ENCODE peak calls at places on chromosomes 2 and 18, in seven cellular contexts. X is left ventricle myocardium inferior; Z is SK-N-SH; B is CD4-positive, alpha-beta T cell; E is PC-9; C is AG10803; M is transverse colon. O is an unnamed sample.

GRCh38 chr2:27823564-27823963 is 52.0 kb downstream of the MRPL33 start:
- DNase-seq in M (no peak), E (no peak), X (no peak), Z (no peak), B (no peak), C (no peak), O (no peak)

GRCh38 chr18:79588131-79588635 is 91.4 kb upstream of the CTDP1 start:
- DNase-seq in C (no peak), M (peak; percentile 3), B (no peak), E (no peak), X (peak; percentile 23), Z (no peak), O (no peak)

GRCh38 chr2:175490306-175490705 is 308.8 kb upstream of the ATP5MC3 start:
- DNase-seq in B (no peak), X (no peak), C (no peak), Z (peak; percentile 63), M (no peak), E (peak; percentile 17), O (no peak)

GRCh38 chr2:45729753-45730512 is 78.5 kb downstream of the PRKCE start:
- DNase-seq in Z (no peak), B (no peak), X (no peak), E (peak; percentile 50), C (no peak), M (no peak), O (no peak)

GRCh38 chr2:212897296-212897695 is 254.1 kb downstream of the IKZF2 start:
- DNase-seq in C (peak; percentile 87), B (no peak), E (no peak), Z (no peak), X (no peak), M (no peak), O (peak; percentile 19)

GRCh38 chr2:40325111-40325510 is 126.8 kb downstream of the SLC8A1 start:
- DNase-seq in M (no peak), Z (no peak), X (no peak), B (no peak), C (peak; percentile 29), E (no peak), O (no peak)

GRCh38 chr2:234701421-234701820 is 204.5 kb upstream of the ARL4C start:
- DNase-seq in E (peak; percentile 25), C (no peak), B (no peak), X (no peak), Z (no peak), M (no peak), O (no peak)

GRCh38 chr2:43041661-43042360 is 184.6 kb downstream of the ZFP36L2 start:
- DNase-seq in X (no peak), C (peak; percentile 94), B (no peak), M (no peak), E (peak; percentile 95), Z (peak; percentile 82), O (peak; percentile 85)

GRCh38 chr18:77899972-77900754 is 650.5 kb downstream of the GALR1 start:
- DNase-seq in B (peak; percentile 24), E (no peak), Z (peak; percentile 89), X (peak; percentile 18), C (peak; percentile 15), M (peak; percentile 14), O (no peak)

GRCh38 chr18:13532406-13533075 is 193.8 kb downstream of the FAM210A start:
- DNase-seq in Z (no peak), M (no peak), X (no peak), E (no peak), B (no peak), C (no peak), O (no peak)

GRCh38 chr2:160209457-160209856 is 9.4 kb upstream of the ITGB6 start:
- DNase-seq in C (peak; percentile 97), B (no peak), Z (no peak), M (no peak), E (peak; percentile 65), X (no peak), O (peak; percentile 93)

GRCh38 chr2:152657042-152657441 is 60.2 kb downstream of the PRPF40A start:
- DNase-seq in X (no peak), C (no peak), E (no peak), B (no peak), Z (no peak), M (no peak), O (no peak)

GRCh38 chr2:37039580-37039979 is 44.6 kb downstream of the HEATR5B start:
- DNase-seq in C (no peak), Z (no peak), B (no peak), E (no peak), X (no peak), M (no peak), O (no peak)

GRCh38 chr2:204280239-204280638 is 265.0 kb upstream of the PARD3B start:
- DNase-seq in M (no peak), Z (no peak), B (no peak), C (no peak), E (no peak), X (no peak), O (no peak)

GRCh38 chr2:47344890-47345583 is 57.9 kb upstream of the MSH2 start:
- DNase-seq in Z (peak; percentile 95), B (no peak), X (peak; percentile 64), E (peak; percentile 92), C (peak; percentile 54), M (peak; percentile 91), O (peak; percentile 59)

GRCh38 chr18:56315363-56315762 is 323.0 kb downstream of the TXNL1 start:
- DNase-seq in M (no peak), C (peak; percentile 67), X (no peak), Z (no peak), E (no peak), B (no peak), O (peak; percentile 50)

GRCh38 chr18:13562494-13563029 is 163.8 kb downstream of the FAM210A start:
- DNase-seq in C (no peak), Z (no peak), X (no peak), B (no peak), M (no peak), E (no peak), O (no peak)

GRCh38 chr2:218271487-218271797 is 1.1 kb downstream of the PNKD start:
- DNase-seq in C (no peak), M (peak; percentile 62), X (no peak), E (peak; percentile 49), B (no peak), Z (no peak), O (no peak)

GRCh38 chr2:218270721-218271486 is 585 bp downstream of the PNKD start:
- DNase-seq in Z (no peak), B (no peak), C (no peak), X (no peak), M (peak; percentile 43), E (peak; percentile 40), O (peak; percentile 30)

GRCh38 chr2:218271865-218272530 is 1.7 kb downstream of the PNKD start:
- DNase-seq in C (no peak), M (no peak), E (no peak), X (no peak), Z (no peak), B (no peak), O (no peak)

GRCh38 chr2:218272531-218273212 is 2.4 kb downstream of the PNKD start:
- DNase-seq in M (peak; percentile 95), Z (peak; percentile 79), E (peak; percentile 90), X (peak; percentile 86), C (peak; percentile 96), B (peak; percentile 69), O (peak; percentile 89)

GRCh38 chr2:218269900-218270720 is at the start of the genes AAMP and PNKD:
- DNase-seq in Z (peak; percentile 99), E (peak; percentile 94), C (peak; percentile 99), B (peak; percentile 100), X (peak; percentile 100), M (peak; percentile 100), O (peak; percentile 100)
- TF ChIP-seq CTCF in Z (peak; percentile 8), E (no peak), C (peak; percentile 8), B (peak; percentile 22), X (peak; percentile 33), M (no peak), O (peak; percentile 53)

DNA sequence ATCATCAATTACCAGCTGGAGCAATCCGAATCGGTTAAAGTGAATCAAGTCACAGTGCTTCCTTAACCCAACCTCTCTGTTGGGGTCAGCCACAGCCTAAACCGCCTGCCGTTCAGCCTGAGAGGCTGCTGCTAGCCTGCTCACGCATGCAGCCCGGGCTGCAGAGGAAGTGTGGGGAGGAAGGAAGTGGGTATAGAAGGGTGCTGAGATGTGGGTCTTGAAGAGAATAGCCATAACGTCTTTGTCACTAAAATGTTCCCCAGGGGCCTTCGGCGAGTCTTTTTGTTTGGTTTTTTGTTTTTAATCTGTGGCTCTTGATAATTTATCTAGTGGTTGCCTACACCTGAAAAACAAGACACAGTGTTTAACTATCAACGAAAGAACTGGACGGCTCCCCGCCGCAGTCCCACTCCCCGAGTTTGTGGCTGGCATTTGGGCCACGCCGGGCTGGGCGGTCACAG is 496 bp upstream of the ITGA4 start:
- DNase-seq in X (peak; percentile 36), Z (peak; percentile 42), C (peak; percentile 21), M (peak; percentile 72), B (peak; percentile 59), E (no peak), O (no peak)
- TF ChIP-seq CTCF in X (no peak), Z (no peak), C (no peak), M (no peak), B (no peak), E (no peak), O (no peak)

GRCh38 chr2:95386031-95386430 is 16.5 kb upstream of the FAHD2A start:
- DNase-seq in M (no peak), E (no peak), X (no peak), Z (no peak), C (no peak), B (no peak), O (no peak)

GRCh38 chr2:95382686-95383634 is 19.5 kb upstream of the FAHD2A start:
- DNase-seq in E (no peak), B (no peak), M (no peak), Z (no peak), X (peak; percentile 10), C (no peak), O (no peak)

GRCh38 chr2:95383635-95384027 is 18.9 kb upstream of the FAHD2A start:
- DNase-seq in X (peak; percentile 14), E (no peak), C (no peak), Z (no peak), M (no peak), B (no peak), O (no peak)

GRCh38 chr2:95385570-95385984 is 16.9 kb upstream of the FAHD2A start:
- DNase-seq in Z (no peak), E (no peak), M (no peak), B (no peak), X (no peak), C (no peak), O (no peak)

DNA sequence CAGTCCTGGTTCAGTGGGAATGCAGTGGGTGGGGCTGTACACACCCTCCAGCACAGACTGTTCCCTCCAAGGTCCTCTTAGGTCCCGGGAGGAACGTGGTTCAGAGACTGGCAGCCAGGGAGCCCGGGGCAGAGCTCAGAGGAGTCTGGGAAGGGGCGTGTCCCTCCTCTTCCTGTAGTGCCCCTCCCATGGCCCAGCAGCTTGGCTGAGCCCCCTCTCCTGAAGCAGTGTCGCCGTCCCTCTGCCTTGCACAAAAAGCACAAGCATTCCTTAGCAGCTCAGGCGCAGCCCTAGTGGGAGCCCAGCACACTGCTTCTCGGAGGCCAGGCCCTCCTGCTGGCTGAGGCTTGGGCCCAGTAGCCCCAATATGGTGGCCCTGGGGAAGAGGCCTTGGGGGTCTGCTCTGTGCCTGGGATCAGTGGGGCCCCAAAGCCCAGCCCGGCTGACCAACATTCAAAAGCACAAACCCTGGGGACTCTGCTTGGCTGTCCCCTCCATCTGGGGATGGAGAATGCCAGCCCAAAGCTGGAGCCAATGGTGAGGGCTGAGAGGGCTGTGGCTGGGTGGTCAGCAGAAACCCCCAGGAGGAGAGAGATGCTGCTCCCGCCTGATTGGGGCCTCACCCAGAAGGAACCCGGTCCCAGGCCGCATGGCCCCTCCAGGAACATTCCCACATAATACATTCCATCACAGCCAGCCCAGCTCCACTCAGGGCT is 17.5 kb upstream of the FAHD2A start:
- DNase-seq in M (peak; percentile 83), X (peak; percentile 43), C (no peak), B (no peak), E (no peak), Z (no peak), O (no peak)
- TF ChIP-seq CTCF in M (peak; percentile 29), X (no peak), C (no peak), B (no peak), E (no peak), Z (no peak), O (no peak)

GRCh38 chr2:127424598-127425379 is 6.6 kb downstream of the PROC start:
- DNase-seq in B (no peak), C (no peak), Z (no peak), E (no peak), M (no peak), X (no peak), O (no peak)
- TF ChIP-seq CTCF in B (no peak), C (no peak), Z (no peak), E (no peak), M (no peak), X (no peak), O (no peak)

O was measured in HFFc6.